ENCODE peak calls at places on chromosomes 1 and 21, in eight cellular contexts. L, A, K, M, D, W, V and N are unnamed samples. For H3K27me3, the result is how much of the 10 kb centered on the place peaks cover.

GRCh38 chr1:212070720-212071302 is 35.3 kb downstream of the DTL start:
- DNase-seq in W (no peak), M (peak), A (peak), K (no peak), L (no peak), D (peak), V (no peak), N (peak)

GRCh38 chr21:42474982-42475381 is 21.0 kb downstream of the RSPH1 start:
- DNase-seq in L (no peak), M (no peak), A (no peak), K (no peak), V (peak), D (no peak), W (no peak), N (no peak)

GRCh38 chr1:28775121-28775942 is 36.6 kb upstream of the OPRD1 start:
- DNase-seq in M (no peak), D (no peak), V (peak), W (peak), K (peak), L (no peak), A (peak), N (no peak)

GRCh38 chr1:18876210-18876609 is 16.8 kb upstream of the TAS1R2 start:
- DNase-seq in V (no peak), W (no peak), D (no peak), M (no peak), A (no peak), K (no peak), L (no peak), N (no peak)

GRCh38 chr1:66730462-66730861 is 21.8 kb upstream of the DYNLT5 start:
- DNase-seq in L (no peak), W (no peak), K (no peak), V (no peak), D (no peak), M (no peak), A (no peak), N (no peak)

GRCh38 chr1:54028306-54029251 is 10.6 kb upstream of the LDLRAD1 start:
- DNase-seq in L (no peak), D (no peak), A (no peak), M (no peak), W (no peak), V (no peak), K (no peak), N (no peak)

GRCh38 chr1:181033799-181034391 is at the start of gene MR1:
- DNase-seq in W (peak), V (no peak), M (peak), L (no peak), D (peak), K (peak), A (peak), N (peak)

GRCh38 chr1:25716320-25716719 is 83.7 kb upstream of the SELENON start:
- DNase-seq in A (no peak), M (no peak), K (no peak), L (no peak), W (no peak), D (no peak), V (no peak), N (no peak)

GRCh38 chr1:247084771-247085170 is 6.2 kb upstream of the ZNF670 start:
- DNase-seq in L (no peak), W (no peak), M (no peak), A (no peak), K (no peak), D (no peak), V (no peak), N (no peak)

GRCh38 chr1:219316066-219316465 is 142.4 kb downstream of the LYPLAL1 start:
- DNase-seq in A (no peak), K (no peak), D (no peak), L (no peak), M (no peak), W (no peak), V (no peak), N (no peak)

GRCh38 chr1:98794196-98794886 is 132.8 kb downstream of the SNX7 start:
- DNase-seq in A (peak), M (peak), V (no peak), K (peak), W (peak), L (no peak), D (peak), N (no peak)

GRCh38 chr1:157245823-157246222 is 107.6 kb upstream of the ETV3 start:
- DNase-seq in D (no peak), K (no peak), L (no peak), M (no peak), A (no peak), V (no peak), W (no peak), N (no peak)

GRCh38 chr1:152501704-152502103 is 8.9 kb upstream of the LCE5A start:
- DNase-seq in V (no peak), K (no peak), W (no peak), D (no peak), L (no peak), M (no peak), A (no peak), N (no peak)

GRCh38 chr1:160544647-160545046 is 21.6 kb upstream of the SLAMF6 start:
- DNase-seq in K (no peak), L (no peak), D (peak), A (peak), V (no peak), M (no peak), W (no peak), N (no peak)

GRCh38 chr1:230589951-230590350 is 52.3 kb upstream of the COG2 start:
- DNase-seq in D (no peak), K (no peak), W (no peak), A (no peak), L (no peak), M (no peak), V (no peak), N (no peak)

GRCh38 chr1:63883494-63884235 is 109.8 kb downstream of the ROR1 start:
- DNase-seq in A (peak), L (no peak), V (no peak), K (no peak), M (no peak), W (no peak), D (no peak), N (no peak)

GRCh38 chr1:33099290-33100118 is 18.6 kb downstream of the AZIN2 start:
- DNase-seq in V (peak), M (peak), A (no peak), D (peak), L (peak), K (no peak), W (peak), N (peak)

GRCh38 chr1:35809156-35810095 is 1.6 kb downstream of the AGO4 start:
- DNase-seq in K (no peak), A (no peak), L (no peak), D (no peak), V (no peak), M (no peak), W (no peak), N (no peak)

GRCh38 chr1:230077436-230078221 is 10.6 kb downstream of the GALNT2 start:
- DNase-seq in A (no peak), M (no peak), W (no peak), K (no peak), V (no peak), L (no peak), D (no peak), N (no peak)

DNA sequence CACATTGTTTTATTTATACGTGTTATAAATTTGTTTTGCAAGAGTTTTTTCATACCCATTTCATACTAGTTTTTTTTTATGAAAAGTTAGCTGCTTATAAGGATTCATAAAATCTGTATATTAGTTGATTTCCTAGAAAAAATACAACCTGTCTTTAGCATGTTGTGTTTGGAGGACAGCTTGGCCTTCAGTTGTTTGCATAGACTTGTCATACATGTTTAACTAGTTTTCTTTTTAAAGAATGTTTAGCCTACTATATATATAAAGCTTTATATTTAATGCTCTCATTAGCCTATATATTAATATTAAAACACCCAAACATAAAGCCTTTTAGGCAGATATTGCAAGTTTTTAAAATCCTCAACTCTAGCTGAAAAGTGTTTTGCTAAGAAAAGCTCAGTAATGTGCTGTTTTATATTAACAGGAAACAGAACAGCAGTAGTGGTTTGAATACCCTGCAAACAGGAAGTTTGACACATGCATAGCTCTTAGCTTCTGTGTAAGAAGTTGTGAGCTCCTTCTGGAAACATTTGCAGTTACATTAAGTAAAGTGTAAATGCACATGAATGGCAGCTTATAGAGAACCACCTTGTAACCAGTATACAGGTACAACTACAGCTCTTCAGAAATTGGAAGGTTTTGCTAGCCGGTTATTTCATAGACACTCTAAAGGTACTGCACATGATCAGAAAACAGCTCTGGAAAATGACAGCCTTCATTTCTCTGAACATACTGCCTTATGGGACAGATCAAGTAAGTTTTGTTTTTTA is at the start of gene PRKACB:
- DNase-seq in D (peak), M (no peak), V (no peak), W (no peak), A (no peak), K (no peak), L (no peak), N (peak)
- H3K4me3 ChIP-seq in D (peak), M (no peak), V (peak), W (peak), A (no peak), K (no peak), L (no peak), N (peak)

GRCh38 chr1:213615226-213615881 is 372.4 kb upstream of the PROX1 start:
- DNase-seq in W (no peak), K (no peak), V (no peak), M (no peak), D (no peak), L (no peak), A (no peak), N (no peak)

GRCh38 chr1:213622365-213623087 is 365.2 kb upstream of the PROX1 start:
- DNase-seq in W (no peak), K (no peak), A (no peak), V (no peak), D (no peak), L (no peak), M (no peak), N (no peak)

GRCh38 chr1:213617133-213617532 is 370.6 kb upstream of the PROX1 start:
- DNase-seq in K (no peak), V (no peak), L (no peak), W (no peak), A (no peak), D (no peak), M (no peak), N (no peak)

GRCh38 chr1:213619026-213619425 is 368.7 kb upstream of the PROX1 start:
- DNase-seq in L (no peak), V (no peak), W (no peak), M (no peak), A (no peak), K (no peak), D (no peak), N (no peak)

GRCh38 chr1:213618094-213618493 is 369.7 kb upstream of the PROX1 start:
- DNase-seq in K (no peak), L (no peak), V (no peak), D (no peak), M (no peak), A (no peak), W (no peak), N (no peak)
- H3K27me3 ChIP-seq in K (under half), L (under half), V (under half), D (under half), M (under half), A (under half), W (under half), N (under half)

DNA sequence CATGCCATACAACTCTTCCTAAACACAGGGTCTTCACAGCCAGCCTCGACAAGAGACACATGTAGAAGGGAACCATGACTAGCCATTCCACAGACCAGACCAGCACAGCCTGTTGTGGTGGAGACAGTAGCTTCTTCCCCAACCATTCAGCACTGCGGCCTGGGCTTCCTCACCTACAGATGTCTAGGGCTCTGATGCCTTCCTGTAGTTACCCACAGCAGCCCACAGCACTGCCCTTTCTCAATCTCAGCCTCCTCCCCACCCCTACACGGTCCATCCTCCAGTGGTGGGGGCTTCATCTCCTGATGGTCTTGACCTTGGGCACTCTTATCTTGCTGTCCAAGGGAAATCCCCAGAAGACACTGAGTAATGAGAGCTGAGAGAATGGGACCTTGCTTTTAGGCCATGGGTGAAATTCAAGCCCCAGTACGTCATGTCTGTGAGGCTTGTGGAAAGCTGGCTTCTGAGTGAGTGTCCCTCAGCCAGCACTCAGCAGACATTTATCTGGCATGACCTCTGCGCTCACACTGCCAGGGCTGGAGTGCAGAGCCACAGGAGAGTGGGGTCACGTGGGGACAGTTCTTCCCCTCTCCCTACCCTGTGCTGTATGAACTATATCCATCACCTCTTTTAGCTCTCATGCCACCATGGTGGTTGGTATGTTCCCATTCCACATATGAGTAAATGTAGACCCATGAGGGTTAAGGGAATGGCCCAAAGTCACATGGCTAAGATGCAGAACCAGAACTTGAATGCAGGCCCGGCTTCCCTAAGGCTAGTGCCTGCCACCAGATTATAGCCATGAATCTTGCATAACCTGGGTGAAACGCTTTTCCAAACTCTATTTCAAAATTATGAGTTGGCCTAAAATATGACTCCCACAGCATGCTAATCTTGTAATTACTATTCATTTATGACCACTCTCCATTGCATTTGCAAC is 104.7 kb downstream of the HIVEP3 start:
- DNase-seq in V (no peak), M (no peak), W (peak), A (no peak), D (no peak), L (no peak), K (no peak), N (no peak)
- H3K27ac ChIP-seq in V (no peak), M (no peak), W (peak), A (no peak), D (no peak), L (no peak), K (no peak), N (no peak)

GRCh38 chr1:23484253-23485001 is 448 bp upstream of the ASAP3 start:
- DNase-seq in D (peak), K (peak), W (peak), M (peak), L (peak), V (peak), A (peak), N (peak)
- H3K4me3 ChIP-seq in D (peak), K (peak), W (peak), M (peak), L (peak), V (peak), A (peak), N (peak)